ENCODE peak calls at places on chromosomes 2 and 18, in four cellular contexts. J, U, G and D are unnamed samples. For H3K4me1, the result is how much of the 10 kb centered on the place peaks cover.

GRCh38 chr18:22200611-22201225 is 31.3 kb downstream of the GATA6 start:
- DNase-seq in G (no peak), U (peak), J (no peak), D (no peak)

GRCh38 chr2:141927536-141927935 is 203.3 kb downstream of the LRP1B start:
- DNase-seq in U (no peak), G (no peak), J (no peak), D (no peak)

GRCh38 chr2:221792971-221793670 is 221.0 kb upstream of the EPHA4 start:
- DNase-seq in G (no peak), J (no peak), U (peak), D (no peak)

GRCh38 chr2:168884990-168885389 is 5.2 kb downstream of the SPC25 start:
- DNase-seq in U (no peak), G (no peak), J (no peak), D (no peak)

GRCh38 chr2:223563462-223563861 is 38.7 kb downstream of the SCG2 start:
- DNase-seq in G (no peak), J (no peak), U (peak), D (no peak)

GRCh38 chr2:216774620-216775019 is 79.3 kb upstream of the IGFBP5 start:
- DNase-seq in J (no peak), U (no peak), G (no peak), D (no peak)

GRCh38 chr2:212147921-212148513 is 390.6 kb downstream of the ERBB4 start:
- DNase-seq in U (peak), G (no peak), J (no peak), D (no peak)

GRCh38 chr2:235430366-235431083 is 63.3 kb upstream of the AGAP1 start:
- DNase-seq in J (no peak), G (no peak), U (no peak), D (no peak)

GRCh38 chr2:232439758-232440135 is 16.2 kb upstream of the ALPI start:
- DNase-seq in G (peak), J (no peak), U (no peak), D (no peak)

GRCh38 chr2:162233197-162233596 is 10.0 kb downstream of the FAP start:
- DNase-seq in G (no peak), U (no peak), J (no peak), D (no peak)

GRCh38 chr2:50344509-50345106 is 687.3 kb downstream of the NRXN1 start:
- DNase-seq in G (peak), U (peak), J (no peak), D (no peak)

GRCh38 chr2:38121481-38121880 is 45.5 kb upstream of the CYP1B1 start:
- DNase-seq in J (no peak), U (no peak), G (no peak), D (no peak)

GRCh38 chr18:44826418-44827259 is 146.0 kb downstream of the SETBP1 start:
- DNase-seq in G (no peak), U (no peak), J (no peak), D (peak)

GRCh38 chr18:69839497-69839896 is 108.2 kb downstream of the CD226 start:
- DNase-seq in U (no peak), J (no peak), G (peak), D (no peak)

GRCh38 chr2:171893824-171894611 is at the start of gene SLC25A12:
- DNase-seq in J (peak), U (peak), G (peak), D (peak)

GRCh38 chr18:9987931-9988330 is 74.1 kb downstream of the VAPA start:
- DNase-seq in G (no peak), J (no peak), U (no peak), D (no peak)

GRCh38 chr2:47211497-47212011 is 56.4 kb upstream of the STPG4 start:
- DNase-seq in J (no peak), G (no peak), U (no peak), D (peak)

GRCh38 chr2:871926-872680 is 78.5 kb upstream of the SNTG2 start:
- DNase-seq in G (no peak), J (no peak), U (no peak), D (no peak)

GRCh38 chr2:113700186-113700841 is 56.1 kb downstream of the SLC35F5 start:
- DNase-seq in J (no peak), U (peak), G (no peak), D (no peak)

GRCh38 chr2:234969329-234970157 is 17.7 kb downstream of the SH3BP4 start:
- DNase-seq in J (no peak), U (no peak), G (no peak), D (no peak)

GRCh38 chr2:226184940-226185575 is 614.6 kb downstream of the IRS1 start:
- DNase-seq in G (no peak), J (no peak), U (no peak), D (no peak)

GRCh38 chr2:165067958-165068612 is 112.8 kb upstream of the SLC38A11 start:
- DNase-seq in G (peak), U (peak), J (no peak), D (no peak)

GRCh38 chr2:106020821-106021316 is 173.2 kb downstream of the UXS1 start:
- DNase-seq in G (no peak), J (no peak), U (no peak), D (no peak)

GRCh38 chr2:217616936-217617335 is 385.9 kb downstream of the TNS1 start:
- DNase-seq in G (no peak), U (no peak), J (no peak), D (no peak)

GRCh38 chr2:172745636-172746035 is 10.0 kb downstream of the RAPGEF4 start:
- DNase-seq in J (no peak), U (no peak), G (no peak), D (no peak)

GRCh38 chr2:61658841-61659780 is 121.0 kb upstream of the XPO1 start:
- DNase-seq in J (no peak), G (no peak), U (peak), D (no peak)

GRCh38 chr2:162582357-162582798 is 238.4 kb downstream of the GCA start:
- DNase-seq in G (no peak), U (no peak), J (no peak), D (peak)

GRCh38 chr2:189797902-189798301 is 13.7 kb downstream of the PMS1 start:
- DNase-seq in U (no peak), J (no peak), G (no peak), D (no peak)

GRCh38 chr2:205714789-205715411 is 32.6 kb downstream of the NRP2 start:
- DNase-seq in G (no peak), J (no peak), U (no peak), D (no peak)

GRCh38 chr2:27884546-27884945 is 5.6 kb downstream of the RBKS start:
- DNase-seq in G (no peak), U (no peak), J (no peak), D (no peak)

GRCh38 chr2:177078416-177078815 is 134.2 kb upstream of the HNRNPA3 start:
- DNase-seq in J (no peak), G (peak), U (no peak), D (peak)

GRCh38 chr18:48975817-48976649 is 25.3 kb upstream of the SMAD7 start:
- DNase-seq in J (no peak), G (peak), U (peak), D (peak)

GRCh38 chr2:108630567-108631405 is 88.5 kb upstream of the RANBP2 start:
- DNase-seq in U (no peak), G (no peak), J (no peak), D (no peak)

GRCh38 chr2:240810199-240810598 is 9.8 kb downstream of the KIF1A start:
- DNase-seq in U (no peak), J (no peak), G (no peak), D (no peak)

GRCh38 chr2:8662239-8662879 is 19.5 kb upstream of the ID2 start:
- DNase-seq in G (no peak), U (no peak), J (no peak), D (no peak)

GRCh38 chr2:148209598-148209997 is 188.7 kb downstream of the MBD5 start:
- DNase-seq in U (peak), G (no peak), J (no peak), D (no peak)

GRCh38 chr2:207835805-207836204 is 66.1 kb upstream of the FZD5 start:
- DNase-seq in J (no peak), G (no peak), U (no peak), D (no peak)

GRCh38 chr2:220335591-220335915 is 708.1 kb downstream of the SLC4A3 start:
- DNase-seq in U (no peak), G (no peak), J (no peak), D (no peak)

GRCh38 chr2:120307482-120307881 is 38.5 kb upstream of the INHBB start:
- DNase-seq in J (no peak), G (peak), U (no peak), D (no peak)

GRCh38 chr18:46261799-46262198 is 157.6 kb downstream of the HAUS1 start:
- DNase-seq in J (no peak), G (no peak), U (peak), D (no peak)

GRCh38 chr18:46264255-46264654 is 160.1 kb downstream of the HAUS1 start:
- DNase-seq in G (no peak), J (peak), U (peak), D (no peak)

GRCh38 chr18:46260016-46260878 is 156.1 kb downstream of the HAUS1 start:
- DNase-seq in J (no peak), U (no peak), G (no peak), D (no peak)

GRCh38 chr18:46260879-46261143 is 156.6 kb downstream of the HAUS1 start:
- DNase-seq in J (no peak), G (no peak), U (no peak), D (no peak)

GRCh38 chr18:46262856-46263255 is 158.7 kb downstream of the HAUS1 start:
- DNase-seq in J (no peak), U (no peak), G (no peak), D (no peak)
- H3K4me1 ChIP-seq in J (under half), U (half or more), G (under half), D (under half)

GRCh38 chr2:128301501-128301966 is 17.1 kb downstream of the HS6ST1 start:
- DNase-seq in G (peak), J (no peak), U (no peak), D (peak)

GRCh38 chr2:128299628-128300027 is 19.0 kb downstream of the HS6ST1 start:
- DNase-seq in J (no peak), U (no peak), G (peak), D (peak)

GRCh38 chr2:128301021-128301420 is 17.6 kb downstream of the HS6ST1 start:
- DNase-seq in G (peak), U (no peak), J (no peak), D (peak)

GRCh38 chr2:128300151-128300550 is 18.5 kb downstream of the HS6ST1 start:
- DNase-seq in G (peak), U (no peak), J (no peak), D (peak)

DNA sequence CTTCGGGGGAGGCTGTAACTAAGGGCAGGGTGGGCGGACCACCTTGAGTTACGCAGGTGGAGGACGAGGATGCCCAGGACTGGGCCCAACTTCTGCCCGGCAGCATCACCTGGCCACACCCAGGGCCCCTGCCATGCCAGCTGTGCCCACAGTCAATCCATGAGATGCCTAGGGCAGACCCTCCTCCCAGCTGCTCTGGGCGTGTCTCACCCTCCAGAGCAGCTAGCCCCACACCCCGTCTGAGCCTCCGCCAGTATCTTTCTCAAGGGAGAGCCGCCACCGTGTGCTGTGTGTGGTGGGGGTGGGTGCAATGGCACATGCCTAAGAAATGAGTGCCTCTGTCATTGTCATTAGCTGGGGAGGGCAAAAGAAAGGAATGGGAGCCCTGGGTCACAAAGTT is 18.0 kb downstream of the HS6ST1 start:
- DNase-seq in J (no peak), U (no peak), G (peak), D (no peak)
- H3K4me1 ChIP-seq in J (under half), U (under half), G (under half), D (under half)

GRCh38 chr2:85796046-85796548 is 42.3 kb downstream of the ATOH8 start:
- DNase-seq in G (no peak), U (no peak), J (no peak), D (peak)
- H3K4me1 ChIP-seq in G (under half), U (under half), J (under half), D (under half)

GRCh38 chr2:159900343-159900742 is 102.3 kb upstream of the CD302 start:
- DNase-seq in U (no peak), J (no peak), G (no peak), D (no peak)
- H3K4me1 ChIP-seq in U (under half), J (under half), G (under half), D (under half)

GRCh38 chr2:10362898-10363195 is 60.1 kb downstream of the HPCAL1 start:
- DNase-seq in U (no peak), G (no peak), J (no peak), D (no peak)
- H3K4me1 ChIP-seq in U (under half), G (under half), J (under half), D (under half)